ENCODE peak calls at places on chromosomes 16 and 17, in seven cellular contexts. R is cardiac fibroblast, E is right lobe of liver, Z is lung, O is right atrium auricular region, V is Panc1, J is MM.1S. C is an unnamed sample.

GRCh38 chr17:58247511-58248363 is 9.4 kb downstream of the LPO start:
- DNase-seq in O (peak), V (no peak), J (no peak), E (no peak), R (no peak), Z (no peak), C (peak)

GRCh38 chr16:77951788-77952187 is 70.6 kb upstream of the CLEC3A start:
- DNase-seq in J (peak), V (peak), Z (no peak), E (no peak), O (no peak), R (no peak), C (peak)

GRCh38 chr17:75689441-75689873 is 22.3 kb downstream of the SAP30BP start:
- DNase-seq in E (no peak), Z (no peak), V (no peak), J (peak), R (no peak), O (no peak), C (peak)

GRCh38 chr16:81902025-81902424 is 109.2 kb downstream of the SDR42E1 start:
- DNase-seq in V (no peak), R (no peak), E (no peak), Z (no peak), J (no peak), O (no peak), C (no peak)

GRCh38 chr16:22328081-22328725 is 31.0 kb downstream of the POLR3E start:
- DNase-seq in J (no peak), R (no peak), O (peak), E (no peak), Z (no peak), V (no peak), C (no peak)

GRCh38 chr16:13168091-13168572 is 266.7 kb downstream of the SHISA9 start:
- DNase-seq in Z (no peak), V (no peak), O (no peak), J (no peak), E (no peak), R (no peak), C (no peak)

GRCh38 chr17:38861399-38861843 is 7.9 kb upstream of the RPL23 start:
- DNase-seq in O (no peak), E (no peak), Z (no peak), J (no peak), R (no peak), V (peak), C (peak)

GRCh38 chr16:1420111-1420539 is 422 bp downstream of the UQCC4 start:
- DNase-seq in J (no peak), E (no peak), Z (peak), V (no peak), O (no peak), R (no peak), C (no peak)

GRCh38 chr17:43943769-43944418 is 1.6 kb upstream of the PPY start:
- DNase-seq in O (peak), V (peak), R (peak), E (peak), J (peak), Z (peak), C (peak)

GRCh38 chr17:55161935-55162555 is 102.7 kb upstream of the HLF start:
- DNase-seq in O (no peak), Z (no peak), V (no peak), J (no peak), E (no peak), R (peak), C (no peak)

GRCh38 chr16:48834576-48834975 is 224.6 kb upstream of the N4BP1 start:
- DNase-seq in J (no peak), Z (no peak), R (no peak), O (no peak), E (no peak), V (no peak), C (no peak)

GRCh38 chr16:67248401-67249177 is at the start of gene SLC9A5:
- DNase-seq in R (no peak), O (no peak), V (no peak), J (no peak), Z (no peak), E (peak), C (peak)

GRCh38 chr16:23432176-23433128 is 20.5 kb downstream of the COG7 start:
- DNase-seq in J (peak), R (no peak), E (no peak), O (no peak), Z (no peak), V (no peak), C (no peak)

GRCh38 chr17:72404872-72405271 is 284.1 kb downstream of the SOX9 start:
- DNase-seq in Z (no peak), R (peak), E (no peak), O (no peak), J (no peak), V (no peak), C (no peak)

GRCh38 chr16:19524356-19524865 is 669 bp downstream of the CCP110 start:
- DNase-seq in E (no peak), V (no peak), J (peak), O (no peak), R (no peak), Z (no peak), C (peak)

GRCh38 chr16:35102780-35103403 is 1643.5 kb downstream of the TP53TG3F start:
- DNase-seq in E (no peak), R (no peak), O (no peak), J (no peak), Z (no peak), V (peak), C (no peak)

GRCh38 chr17:72119963-72120877 is 600 bp upstream of the SOX9 start:
- DNase-seq in E (peak), J (peak), R (peak), Z (peak), V (no peak), O (peak), C (no peak)

GRCh38 chr17:71632328-71632727 is 488.5 kb upstream of the SOX9 start:
- DNase-seq in O (no peak), V (no peak), E (no peak), Z (no peak), R (peak), J (no peak), C (no peak)

GRCh38 chr16:53912155-53912554 is 208.2 kb downstream of the FTO start:
- DNase-seq in E (no peak), J (no peak), R (no peak), V (no peak), O (no peak), Z (no peak), C (peak)

GRCh38 chr16:67723151-67723915 is 4.2 kb upstream of the GFOD2 start:
- DNase-seq in Z (no peak), O (no peak), R (no peak), V (no peak), J (no peak), E (no peak), C (no peak)

GRCh38 chr16:31487720-31488629 is 5.1 kb downstream of the SLC5A2 start:
- DNase-seq in Z (peak), J (peak), V (no peak), O (no peak), E (peak), R (peak), C (peak)

GRCh38 chr16:81461243-81461642 is 16.6 kb downstream of the CMIP start:
- DNase-seq in R (no peak), V (no peak), E (no peak), Z (no peak), J (no peak), O (no peak), C (no peak)

GRCh38 chr16:55832425-55832787 is 490 bp downstream of the CES1 start:
- DNase-seq in E (peak), R (no peak), V (no peak), J (no peak), Z (no peak), O (no peak), C (no peak)

GRCh38 chr17:38421871-38422819 is 6.1 kb upstream of the ARHGAP23 start:
- DNase-seq in O (no peak), E (no peak), Z (no peak), J (no peak), R (no peak), V (no peak), C (no peak)

GRCh38 chr17:57747221-57748017 is 2.3 kb upstream of the CCDC182 start:
- DNase-seq in O (peak), V (peak), R (peak), E (no peak), Z (peak), J (peak), C (peak)

GRCh38 chr16:89191901-89192184 is 8.5 kb downstream of the SLC22A31 start:
- DNase-seq in E (no peak), O (no peak), J (no peak), R (no peak), Z (no peak), V (no peak), C (no peak)

GRCh38 chr17:80023261-80024205 is 12.1 kb downstream of the TBC1D16 start:
- DNase-seq in Z (no peak), R (no peak), E (no peak), J (no peak), O (no peak), V (no peak), C (no peak)

GRCh38 chr17:11986939-11987329 is 10.3 kb downstream of the ZNF18 start:
- DNase-seq in V (peak), J (no peak), O (no peak), R (peak), Z (no peak), E (no peak), C (peak)

GRCh38 chr17:62696726-62697490 is 69.4 kb downstream of the MRC2 start:
- DNase-seq in Z (no peak), O (no peak), V (no peak), J (no peak), E (no peak), R (no peak), C (no peak)

GRCh38 chr16:2473425-2473926 is 1.5 kb upstream of the TBC1D24 start:
- DNase-seq in V (no peak), O (no peak), J (no peak), R (no peak), E (no peak), Z (no peak), C (no peak)

GRCh38 chr17:56876766-56877179 is 37.1 kb downstream of the TRIM25 start:
- DNase-seq in V (no peak), Z (no peak), E (peak), O (no peak), J (no peak), R (peak), C (no peak)

GRCh38 chr16:85395207-85395912 is 217.8 kb upstream of the GSE1 start:
- DNase-seq in V (no peak), O (peak), E (peak), J (no peak), Z (peak), R (peak), C (peak)

GRCh38 chr16:31451681-31452351 is 7.5 kb upstream of the ARMC5 start:
- DNase-seq in E (peak), V (no peak), J (peak), Z (no peak), O (no peak), R (peak), C (peak)

GRCh38 chr17:50181601-50182345 is 16.0 kb downstream of the SGCA start:
- DNase-seq in O (no peak), V (no peak), Z (no peak), E (no peak), R (peak), J (no peak), C (no peak)
- TF ChIP-seq CTCF in O (no peak), V (no peak), Z (no peak), E (no peak), R (no peak), J (no peak), C (no peak)

GRCh38 chr17:35142467-35142796 is 329 bp upstream of the NLE1 start:
- DNase-seq in V (no peak), Z (no peak), J (no peak), E (no peak), R (no peak), O (no peak), C (no peak)
- H3K4me3 ChIP-seq in V (peak), Z (no peak), J (peak), E (no peak), R (peak), O (peak), C (peak)

GRCh38 chr17:51860934-51861561 is 297.5 kb downstream of the CA10 start:
- DNase-seq in V (no peak), E (peak), J (peak), R (peak), O (no peak), Z (no peak), C (peak)
- TF ChIP-seq CTCF in V (peak), E (peak), J (peak), R (peak), O (peak), Z (peak), C (peak)

GRCh38 chr17:42180922-42181850 is at the start of gene KCNH4:
- DNase-seq in Z (peak), O (peak), J (peak), R (peak), V (no peak), E (peak), C (peak)
- H3K4me3 ChIP-seq in Z (peak), O (peak), J (peak), R (peak), V (peak), E (no peak), C (peak)

GRCh38 chr16:61936522-61936921 is 99.7 kb downstream of the CDH8 start:
- DNase-seq in J (no peak), V (no peak), Z (no peak), R (no peak), O (no peak), E (no peak), C (peak)
- TF ChIP-seq CTCF in J (no peak), V (peak), Z (no peak), R (peak), O (no peak), E (no peak), C (peak)

DNA sequence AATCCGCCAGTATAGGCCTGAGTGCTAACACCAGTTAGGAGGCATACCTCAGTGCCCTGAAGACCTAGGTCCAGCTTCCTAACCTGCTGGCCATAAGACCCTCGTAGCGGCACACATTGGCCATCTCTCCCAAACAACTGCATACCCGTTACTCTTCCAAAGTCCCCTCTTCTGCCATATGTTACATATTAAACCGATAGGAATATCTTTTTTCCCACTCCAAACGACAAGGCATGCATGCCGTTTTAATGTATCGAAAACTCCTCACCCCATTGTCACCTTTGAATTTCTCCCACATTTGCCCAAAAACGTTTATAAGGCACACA is 721 bp upstream of the AXIN2 start:
- DNase-seq in O (no peak), E (no peak), J (no peak), R (no peak), V (no peak), Z (no peak), C (no peak)
- H3K4me3 ChIP-seq in O (no peak), E (no peak), J (peak), R (no peak), V (peak), Z (no peak), C (no peak)

C was measured in GM12865.